ENCODE peak calls at places on chromosomes 6 and 20, in six cellular contexts. K is naive thymus-derived CD4-positive, alpha-beta T cell; G is ecto neural progenitor cell; V is non-pigmented ciliary epithelial cell; X is amniotic epithelial cell; Z is iris pigment epithelial cell. Y is an unnamed sample.

GRCh38 chr6:90295854-90296345 is 743 bp downstream of the BACH2 start:
- DNase-seq in K (peak), Z (peak), X (peak), V (no peak), G (peak), Y (no peak)

GRCh38 chr6:12767016-12767415 is 50.4 kb downstream of the PHACTR1 start:
- DNase-seq in Z (no peak), X (no peak), V (no peak), G (no peak), K (no peak), Y (no peak)

GRCh38 chr20:25659999-25660398 is 36.2 kb upstream of the NANP start:
- DNase-seq in Z (no peak), V (no peak), X (no peak), G (no peak), K (no peak), Y (no peak)

GRCh38 chr6:159646136-159646535 is 46.9 kb downstream of the SOD2 start:
- DNase-seq in V (no peak), G (no peak), Z (peak), X (peak), K (no peak), Y (peak)

GRCh38 chr6:39377530-39377929 is 55.0 kb upstream of the KCNK16 start:
- DNase-seq in K (no peak), Z (peak), G (peak), X (no peak), V (peak), Y (peak)

GRCh38 chr6:170083236-170084051 is 207.4 kb downstream of the DLL1 start:
- DNase-seq in V (no peak), X (no peak), K (no peak), Z (no peak), G (peak), Y (no peak)

GRCh38 chr20:56403465-56403864 is 8.6 kb upstream of the CASS4 start:
- DNase-seq in V (no peak), X (no peak), Z (no peak), K (no peak), G (no peak), Y (no peak)

GRCh38 chr6:90707223-90707622 is 120.4 kb upstream of the MAP3K7 start:
- DNase-seq in Z (no peak), G (no peak), K (no peak), V (no peak), X (no peak), Y (no peak)

GRCh38 chr6:392441-393390 is 1.2 kb downstream of the IRF4 start:
- DNase-seq in Z (peak), G (peak), X (no peak), V (no peak), K (peak), Y (no peak)

GRCh38 chr6:143276436-143276835 is 174.1 kb downstream of the ADAT2 start:
- DNase-seq in X (no peak), K (no peak), V (no peak), G (no peak), Z (no peak), Y (no peak)

GRCh38 chr6:19691465-19692167 is 145.6 kb upstream of the ID4 start:
- DNase-seq in G (peak), Z (no peak), X (no peak), V (no peak), K (no peak), Y (no peak)

GRCh38 chr6:43489277-43490072 is 12.1 kb downstream of the TJAP1 start:
- DNase-seq in X (no peak), K (no peak), V (no peak), Z (no peak), G (no peak), Y (peak)

GRCh38 chr6:18897350-18897749 is 510.2 kb downstream of the RNF144B start:
- DNase-seq in K (no peak), X (no peak), V (no peak), G (no peak), Z (no peak), Y (no peak)

GRCh38 chr6:31165986-31166385 is 4.5 kb downstream of the POU5F1 start:
- DNase-seq in X (no peak), V (no peak), Z (no peak), K (no peak), G (no peak), Y (no peak)

GRCh38 chr6:87241304-87241703 is 81.1 kb upstream of the SMIM8 start:
- DNase-seq in Z (no peak), V (no peak), G (no peak), K (no peak), X (no peak), Y (no peak)

GRCh38 chr6:150830409-150831165 is 34.9 kb upstream of the MTHFD1L start:
- DNase-seq in X (peak), G (no peak), K (no peak), Z (peak), V (no peak), Y (no peak)